ENCODE peak calls at places on chromosomes 13 and 19, in four cellular contexts. A is central memory CD4-positive, alpha-beta T cell; F is gastrocnemius medialis; V is head of caudate nucleus. O is an unnamed sample.

GRCh38 chr13:93226623-93227279 is at the start of gene GPC6:
- DNase-seq in A (no peak), F (no peak), V (peak; percentile 60), O (peak; percentile 78)

GRCh38 chr13:112159575-112160547 is 92.9 kb downstream of the SOX1 start:
- DNase-seq in A (no peak), F (no peak), V (no peak), O (no peak)

GRCh38 chr13:40272776-40273139 is 393.7 kb downstream of the FOXO1 start:
- DNase-seq in A (no peak), F (no peak), V (no peak), O (no peak)

GRCh38 chr19:4455742-4456565 is 1.6 kb downstream of the UBXN6 start:
- DNase-seq in A (no peak), F (peak; percentile 90), V (peak; percentile 45), O (no peak)

GRCh38 chr19:32287811-32288227 is 57.6 kb upstream of the ZNF507 start:
- DNase-seq in A (no peak), F (peak; percentile 50), V (peak; percentile 76), O (peak; percentile 45)

GRCh38 chr19:3249408-3249807 is 24.9 kb downstream of the CELF5 start:
- DNase-seq in A (no peak), F (no peak), V (no peak), O (no peak)

GRCh38 chr19:475360-475759 is 14.5 kb upstream of the SHC2 start:
- DNase-seq in A (no peak), F (no peak), V (no peak), O (no peak)

GRCh38 chr13:42798118-42798517 is 16.7 kb downstream of the FAM216B start:
- DNase-seq in A (no peak), F (no peak), V (no peak), O (peak; percentile 55)

GRCh38 chr13:34435338-34435737 is 506.7 kb upstream of the NBEA start:
- DNase-seq in A (no peak), F (no peak), V (peak; percentile 43), O (peak; percentile 33)

GRCh38 chr13:26529441-26529840 is 28.0 kb upstream of the WASF3 start:
- DNase-seq in A (no peak), F (no peak), V (no peak), O (no peak)

GRCh38 chr13:114035583-114036501 is 62.0 kb upstream of the C13orf46 start:
- DNase-seq in A (no peak), F (peak; percentile 46), V (peak; percentile 90), O (no peak)

O was measured in SJSA1.